ENCODE peak calls at places on chromosomes 4 and X, in five cellular contexts. F is nephron progenitor cell, V is hepatic stellate cell, A is IMR-90, K is amniotic epithelial cell. X is an unnamed sample.

GRCh38 chrX:73127700-73128241 is 48.5 kb upstream of the PABPC1L2A start:
- DNase-seq in A (no peak), F (no peak), K (no peak), V (no peak), X (no peak)

GRCh38 chr4:2045518-2045951 is 13.6 kb upstream of the NAT8L start:
- DNase-seq in K (no peak), V (no peak), F (no peak), A (no peak), X (peak)

GRCh38 chrX:12949927-12950656 is 24.8 kb upstream of the TMSB4X start:
- DNase-seq in K (peak), F (no peak), A (peak), V (peak), X (no peak)

GRCh38 chrX:33741807-33742206 is 390.3 kb downstream of the FAM47A start:
- DNase-seq in F (no peak), V (no peak), A (no peak), K (no peak), X (no peak)

GRCh38 chrX:11386001-11386523 is 92.8 kb downstream of the AMELX start:
- DNase-seq in K (peak), A (peak), V (no peak), F (no peak), X (peak)

GRCh38 chrX:78746496-78746895 is 1.0 kb upstream of the LPAR4 start:
- DNase-seq in F (peak), A (no peak), V (no peak), K (no peak), X (no peak)

GRCh38 chrX:68183612-68184214 is 249.6 kb downstream of the OPHN1 start:
- DNase-seq in F (no peak), K (peak), V (no peak), A (peak), X (no peak)

GRCh38 chr4:110636677-110637407 is 14.0 kb upstream of the PITX2 start:
- DNase-seq in V (peak), K (peak), F (peak), A (peak), X (no peak)

X was measured in NCI-H226.